ENCODE peak calls at places on chromosome 2, in four cellular contexts. M, R, Z and P are unnamed samples.

GRCh38 chr2:39615675-39616074 is 50.0 kb upstream of the TMEM178A start:
- DNase-seq in M (no peak), R (no peak), Z (no peak), P (no peak)

GRCh38 chr2:65020943-65021528 is 31.8 kb downstream of the SLC1A4 start:
- DNase-seq in M (no peak), R (no peak), Z (no peak), P (no peak)

GRCh38 chr2:27179344-27180000 is 30.7 kb downstream of the TCF23 start:
- DNase-seq in M (no peak), R (no peak), Z (no peak), P (no peak)

GRCh38 chr2:212539145-212539880 is 711 bp upstream of the ERBB4 start:
- DNase-seq in M (peak; percentile 21), R (peak; percentile 12), Z (no peak), P (peak; percentile 52)

GRCh38 chr2:60806988-60807681 is 51.1 kb downstream of the PAPOLG start:
- DNase-seq in M (no peak), R (peak; percentile 57), Z (peak; percentile 53), P (no peak)

GRCh38 chr2:235460548-235461047 is 33.2 kb upstream of the AGAP1 start:
- DNase-seq in M (no peak), R (no peak), Z (no peak), P (no peak)

GRCh38 chr2:69223759-69224494 is 163.1 kb downstream of the GFPT1 start:
- DNase-seq in M (no peak), R (no peak), Z (no peak), P (no peak)

GRCh38 chr2:96934096-96934495 is 52.3 kb downstream of the FAM178B start:
- DNase-seq in M (no peak), R (no peak), Z (no peak), P (no peak)

GRCh38 chr2:150020937-150021673 is 433.5 kb upstream of the MMADHC start:
- DNase-seq in M (no peak), R (no peak), Z (no peak), P (no peak)

GRCh38 chr2:2793925-2794324 is 462.9 kb upstream of the MYT1L start:
- DNase-seq in M (no peak), R (no peak), Z (no peak), P (no peak)

GRCh38 chr2:203936535-203936934 is at the start of gene ICOS:
- DNase-seq in M (no peak), R (no peak), Z (no peak), P (no peak)

GRCh38 chr2:236828002-236828401 is 257.7 kb upstream of the COPS8 start:
- DNase-seq in M (no peak), R (peak; percentile 43), Z (no peak), P (no peak)

GRCh38 chr2:128304715-128305554 is 13.7 kb downstream of the HS6ST1 start:
- DNase-seq in M (peak; percentile 96), R (peak; percentile 92), Z (peak; percentile 93), P (peak; percentile 71)

GRCh38 chr2:64946737-64947090 is 42.5 kb upstream of the SLC1A4 start:
- DNase-seq in M (no peak), R (no peak), Z (no peak), P (no peak)

GRCh38 chr2:158179660-158180059 is 78.0 kb downstream of the UPP2 start:
- DNase-seq in M (no peak), R (peak; percentile 59), Z (no peak), P (no peak)

GRCh38 chr2:63855418-63856301 is 14.0 kb downstream of the UGP2 start:
- DNase-seq in M (no peak), R (no peak), Z (no peak), P (no peak)

GRCh38 chr2:10101491-10101890 is 21.0 kb upstream of the RRM2 start:
- DNase-seq in M (no peak), R (no peak), Z (no peak), P (no peak)

GRCh38 chr2:10103179-10103578 is 19.4 kb upstream of the RRM2 start:
- DNase-seq in M (no peak), R (no peak), Z (no peak), P (no peak)

GRCh38 chr2:10096641-10097040 is 16.4 kb upstream of the CYS1 start:
- DNase-seq in M (no peak), R (no peak), Z (no peak), P (no peak)

GRCh38 chr2:10094271-10094814 is 14.1 kb upstream of the CYS1 start:
- DNase-seq in M (no peak), R (no peak), Z (no peak), P (no peak)

GRCh38 chr2:10097352-10098148 is 17.3 kb upstream of the CYS1 start:
- DNase-seq in M (peak; percentile 72), R (peak; percentile 59), Z (no peak), P (peak; percentile 42)
- TF ChIP-seq CTCF in M (peak; percentile 94), R (peak; percentile 98), Z (peak; percentile 97), P (peak; percentile 67)

GRCh38 chr2:201678442-201678841 is 20.0 kb downstream of the MPP4 start:
- DNase-seq in M (no peak), R (no peak), Z (no peak), P (no peak)

GRCh38 chr2:201674794-201675193 is 23.6 kb downstream of the MPP4 start:
- DNase-seq in M (no peak), R (no peak), Z (no peak), P (no peak)

GRCh38 chr2:201675454-201675853 is 23.0 kb downstream of the MPP4 start:
- DNase-seq in M (no peak), R (no peak), Z (no peak), P (no peak)

DNA sequence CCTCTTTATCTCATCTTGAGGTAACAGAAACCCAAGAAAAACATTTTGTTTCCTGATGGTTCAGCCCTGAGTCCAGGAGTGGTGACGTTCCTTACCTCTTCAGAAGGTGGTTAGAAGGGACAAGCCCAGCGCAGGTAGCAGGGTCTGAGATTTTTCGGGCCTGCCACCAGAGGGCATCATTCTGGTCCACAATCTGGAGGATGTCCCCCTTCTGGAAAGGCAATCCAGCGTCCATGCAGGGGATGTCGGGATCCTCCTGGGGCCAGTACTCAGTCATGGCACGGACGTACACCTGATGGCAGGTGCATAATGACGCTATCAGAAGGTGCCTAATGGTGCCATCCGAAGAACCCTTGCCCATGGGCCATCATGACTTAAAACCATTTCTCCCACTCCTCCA is 17.7 kb downstream of the MPP4 start:
- DNase-seq in M (peak; percentile 25), R (peak; percentile 45), Z (no peak), P (no peak)
- TF ChIP-seq CTCF in M (no peak), R (peak; percentile 65), Z (peak; percentile 47), P (no peak)

GRCh38 chr2:33489835-33490431 is 13.5 kb downstream of the RASGRP3 start:
- DNase-seq in M (no peak), R (no peak), Z (no peak), P (no peak)

GRCh38 chr2:33484042-33484621 is 7.7 kb downstream of the RASGRP3 start:
- DNase-seq in M (no peak), R (peak; percentile 16), Z (no peak), P (no peak)

GRCh38 chr2:33488178-33488690 is 11.8 kb downstream of the RASGRP3 start:
- DNase-seq in M (no peak), R (no peak), Z (no peak), P (no peak)

GRCh38 chr2:33488715-33489540 is 12.5 kb downstream of the RASGRP3 start:
- DNase-seq in M (no peak), R (no peak), Z (no peak), P (no peak)

GRCh38 chr2:33486544-33486943 is 10.1 kb downstream of the RASGRP3 start:
- DNase-seq in M (no peak), R (no peak), Z (no peak), P (no peak)
- TF ChIP-seq CTCF in M (no peak), R (no peak), Z (no peak), P (no peak)

DNA sequence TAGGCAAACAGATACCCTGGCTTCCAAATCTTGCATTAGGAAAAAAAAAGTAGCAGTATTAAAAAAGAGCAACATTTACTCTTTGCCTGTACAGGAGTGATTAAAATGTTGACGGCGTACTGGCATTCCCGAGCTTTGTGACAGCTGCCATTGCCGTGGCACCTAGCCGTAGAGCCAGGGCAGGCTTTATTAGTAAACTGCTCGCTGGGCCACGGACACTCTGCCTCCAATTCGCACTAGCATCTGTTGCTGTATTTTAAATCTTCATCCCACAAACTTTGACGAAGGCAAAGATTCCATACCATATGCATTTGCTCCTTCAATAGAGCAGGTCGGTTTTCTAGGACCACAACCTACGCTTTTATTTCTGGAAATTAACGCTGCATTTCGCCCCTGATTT is 44.5 kb upstream of the EPHA4 start:
- DNase-seq in M (no peak), R (no peak), Z (no peak), P (no peak)
- TF ChIP-seq CTCF in M (no peak), R (no peak), Z (no peak), P (no peak)

GRCh38 chr2:206125914-206126313 is 33.3 kb downstream of the NDUFS1 start:
- DNase-seq in M (no peak), R (no peak), Z (no peak), P (no peak)

GRCh38 chr2:206127656-206128055 is 31.6 kb downstream of the NDUFS1 start:
- DNase-seq in M (no peak), R (peak; percentile 7), Z (no peak), P (no peak)
- TF ChIP-seq CTCF in M (no peak), R (no peak), Z (no peak), P (no peak)